ENCODE peak calls at places on chromosome 22, in seven cellular contexts. F is colonic mucosa, J is thoracic aorta, P is GM12865, G is psoas muscle, S is transverse colon, N is tibial nerve. K is an unnamed sample.

GRCh38 chr22:20464096-20464614 is 26.5 kb upstream of the SCARF2 start:
- DNase-seq in N (no peak), P (peak), F (no peak), S (no peak), G (no peak), J (no peak), K (no peak)

GRCh38 chr22:21632237-21632895 is at the start of gene CCDC116:
- DNase-seq in N (no peak), F (no peak), S (peak), P (peak), J (no peak), G (no peak), K (no peak)

GRCh38 chr22:30245985-30246901 is at the start of gene LIF:
- DNase-seq in P (peak), S (peak), J (no peak), G (no peak), N (no peak), F (peak), K (no peak)

GRCh38 chr22:49480896-49481650 is 346.6 kb downstream of the BRD1 start:
- DNase-seq in J (no peak), N (no peak), S (no peak), F (no peak), G (no peak), P (no peak), K (no peak)

GRCh38 chr22:20551805-20552449 is 44.5 kb downstream of the MED15 start:
- DNase-seq in F (no peak), N (no peak), G (peak), S (no peak), P (no peak), J (no peak), K (no peak)

GRCh38 chr22:22520020-22520656 is at the start of gene ZNF280A:
- DNase-seq in J (no peak), N (peak), P (no peak), F (no peak), G (no peak), S (no peak), K (no peak)

GRCh38 chr22:43241138-43241597 is 54.2 kb upstream of the TTLL12 start:
- DNase-seq in J (no peak), F (no peak), N (no peak), P (no peak), G (no peak), S (no peak), K (no peak)

GRCh38 chr22:29096736-29097669 is 24.2 kb downstream of the KREMEN1 start:
- DNase-seq in J (no peak), S (no peak), P (no peak), N (no peak), F (peak), G (no peak), K (no peak)

GRCh38 chr22:26648011-26648497 is 9.3 kb upstream of the MIAT start:
- DNase-seq in N (no peak), P (peak), F (no peak), S (peak), G (no peak), J (no peak), K (no peak)

GRCh38 chr22:19713650-19714319 is 518 bp upstream of the SEPTIN5 start:
- DNase-seq in P (no peak), N (no peak), F (no peak), G (peak), S (no peak), J (no peak), K (no peak)

GRCh38 chr22:35020517-35020916 is 45.4 kb upstream of the ISX start:
- DNase-seq in F (no peak), N (no peak), J (no peak), S (no peak), P (no peak), G (no peak), K (no peak)

GRCh38 chr22:26890870-26891269 is 233.5 kb downstream of the MIAT start:
- DNase-seq in F (no peak), N (no peak), P (no peak), J (no peak), G (no peak), S (no peak), K (no peak)

GRCh38 chr22:39183991-39184585 is 31.6 kb upstream of the CBX7 start:
- DNase-seq in J (no peak), F (no peak), S (no peak), G (no peak), P (no peak), N (no peak), K (no peak)

GRCh38 chr22:19902245-19902699 is 39.3 kb upstream of the COMT start:
- DNase-seq in G (no peak), F (no peak), J (no peak), N (no peak), P (no peak), S (no peak), K (no peak)

GRCh38 chr22:39646614-39647210 is 76.2 kb downstream of the CACNA1I start:
- DNase-seq in S (no peak), P (no peak), N (no peak), F (no peak), G (no peak), J (no peak), K (no peak)

GRCh38 chr22:28151241-28151640 is 232.2 kb upstream of the PITPNB start:
- DNase-seq in P (no peak), F (no peak), N (no peak), J (no peak), S (peak), G (no peak), K (no peak)

GRCh38 chr22:29187831-29188230 is 17.9 kb upstream of the EMID1 start:
- DNase-seq in G (no peak), J (no peak), N (no peak), S (no peak), F (no peak), P (no peak), K (no peak)

GRCh38 chr22:30636226-30637077 is 871 bp downstream of the SLC35E4 start:
- DNase-seq in J (no peak), P (peak), N (no peak), G (peak), F (peak), S (peak), K (no peak)

GRCh38 chr22:22787805-22788459 is 99.7 kb upstream of the IGLL5 start:
- DNase-seq in G (peak), P (peak), J (no peak), F (peak), N (peak), S (peak), K (peak)

GRCh38 chr22:36201630-36202312 is at the start of gene APOL4:
- DNase-seq in F (peak), G (peak), N (peak), J (peak), S (peak), P (no peak), K (no peak)

GRCh38 chr22:11605468-11605981 is 3922.5 kb upstream of the OR11H1 start:
- DNase-seq in F (no peak), G (no peak), S (no peak), J (no peak), P (no peak), N (no peak), K (no peak)

DNA sequence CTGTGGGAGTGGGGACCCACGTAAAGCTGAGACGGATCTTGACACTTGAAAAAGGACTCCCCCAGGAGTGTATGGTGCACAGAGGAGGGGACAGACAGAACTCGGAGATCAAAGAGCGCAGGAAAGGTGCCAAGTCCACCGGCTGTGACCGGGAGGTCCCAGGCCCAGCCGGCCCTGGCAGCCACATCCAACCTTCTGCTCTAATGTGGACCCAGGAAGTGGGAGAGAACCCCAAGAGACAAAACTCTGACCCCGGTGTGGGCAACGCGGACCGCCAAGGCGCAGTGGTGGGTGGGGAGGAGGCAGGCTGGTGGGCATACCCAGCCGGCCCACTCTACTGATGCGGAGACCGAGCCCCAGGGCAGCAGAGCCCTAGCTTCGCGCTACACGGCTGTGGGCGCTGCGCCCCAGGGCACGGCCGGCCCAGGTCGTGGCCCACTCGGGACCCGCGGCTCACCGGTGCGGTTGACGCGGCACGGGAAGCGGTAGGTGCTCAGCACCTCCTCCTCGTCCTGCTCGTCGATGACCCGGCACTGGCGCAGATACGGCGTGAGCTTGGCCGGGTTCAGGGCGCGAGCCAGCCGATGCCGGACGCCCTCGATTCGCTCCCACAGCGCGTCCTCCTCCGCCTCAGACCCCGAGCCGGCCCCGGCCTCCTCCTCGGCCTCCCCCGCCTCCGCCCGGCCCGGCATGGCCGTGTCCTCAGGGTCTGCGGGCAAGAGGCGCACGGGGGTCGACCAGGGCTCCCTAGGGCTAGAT is 527 bp downstream of the CARD10 start:
- DNase-seq in P (no peak), S (no peak), J (no peak), N (no peak), F (peak), G (no peak), K (no peak)
- H3K4me3 ChIP-seq in P (no peak), S (peak), J (peak), N (peak), F (peak), G (peak), K (no peak)

DNA sequence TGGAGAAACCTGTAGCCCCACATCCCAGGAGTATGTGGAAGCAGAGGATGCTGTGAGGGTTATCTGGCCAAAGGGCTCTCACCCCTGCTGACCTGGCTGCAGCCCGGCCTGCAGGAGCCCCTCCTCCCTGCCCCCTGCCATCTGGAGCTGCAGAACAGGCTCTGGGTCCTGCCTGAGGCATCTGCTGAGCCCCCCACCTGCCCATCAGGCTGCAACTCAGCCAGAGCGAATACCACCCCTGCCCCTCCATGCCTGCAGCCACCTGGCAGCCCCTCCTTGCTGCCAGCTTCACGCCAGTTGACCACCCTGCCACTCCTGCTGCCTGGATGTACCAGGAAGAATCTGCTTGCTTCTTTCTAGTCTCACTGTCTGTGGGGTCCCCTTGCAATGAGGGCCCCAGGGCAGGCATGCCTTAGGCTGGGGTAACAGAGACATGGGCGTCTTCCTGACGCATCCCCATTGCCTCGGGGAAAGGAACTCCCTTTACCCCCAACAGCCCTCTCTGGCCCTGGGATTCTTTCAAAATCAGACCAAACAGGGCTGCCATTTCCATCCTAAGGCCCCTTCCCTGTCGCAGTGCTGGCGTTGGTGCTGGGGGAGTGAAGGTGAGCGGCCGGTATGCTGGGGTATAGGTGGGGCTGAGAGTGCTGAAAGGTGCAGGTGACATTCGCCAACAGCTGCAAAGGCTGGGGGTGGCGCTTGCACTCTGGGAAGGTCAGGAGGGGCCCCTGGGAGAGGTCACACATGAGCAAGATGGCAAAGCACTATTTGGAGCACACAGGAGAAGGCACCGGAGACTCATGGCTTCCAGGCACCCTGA is 1334.6 kb downstream of the TBC1D22A start:
- DNase-seq in J (no peak), F (no peak), N (no peak), P (peak), S (no peak), G (no peak), K (no peak)
- H3K4me3 ChIP-seq in J (no peak), F (no peak), N (no peak), P (no peak), S (no peak), G (no peak), K (no peak)

GRCh38 chr22:45154383-45154782 is 9.3 kb upstream of the NUP50 start:
- DNase-seq in F (no peak), G (no peak), S (no peak), N (no peak), P (no peak), J (no peak), K (no peak)
- H3K4me3 ChIP-seq in F (no peak), G (no peak), S (no peak), N (no peak), P (no peak), J (no peak), K (no peak)

DNA sequence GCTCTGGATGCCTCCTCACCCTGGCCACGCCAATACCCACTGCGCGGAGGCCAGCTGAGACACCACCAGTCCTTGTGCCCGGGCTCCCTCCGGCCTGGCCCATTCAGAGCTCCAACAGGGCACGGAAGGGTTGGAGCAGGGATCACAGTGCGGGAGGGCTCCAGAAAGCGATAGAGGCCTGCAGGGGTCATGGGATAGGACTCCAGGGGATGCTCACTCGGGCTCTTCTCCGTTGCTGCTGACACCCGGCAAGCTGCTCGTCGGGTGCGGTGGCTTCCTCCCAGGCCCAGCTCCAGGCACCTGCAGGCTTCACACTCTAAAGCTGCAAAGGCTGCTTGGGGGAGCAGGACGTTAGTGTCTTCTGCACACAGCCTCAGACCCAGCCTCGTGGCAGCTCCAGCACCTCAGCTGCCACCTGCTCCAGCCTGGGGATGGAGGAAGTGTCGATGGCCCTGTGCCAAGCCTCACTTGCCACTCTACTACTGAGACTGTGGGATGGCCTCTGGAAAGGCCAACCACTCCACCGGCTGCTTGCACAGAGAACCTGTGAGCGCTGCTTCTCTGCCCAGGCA is 10.6 kb downstream of the WNT7B start:
- DNase-seq in S (no peak), P (no peak), J (no peak), N (no peak), F (no peak), G (no peak), K (no peak)
- H3K4me3 ChIP-seq in S (no peak), P (no peak), J (no peak), N (no peak), F (no peak), G (no peak), K (no peak)

DNA sequence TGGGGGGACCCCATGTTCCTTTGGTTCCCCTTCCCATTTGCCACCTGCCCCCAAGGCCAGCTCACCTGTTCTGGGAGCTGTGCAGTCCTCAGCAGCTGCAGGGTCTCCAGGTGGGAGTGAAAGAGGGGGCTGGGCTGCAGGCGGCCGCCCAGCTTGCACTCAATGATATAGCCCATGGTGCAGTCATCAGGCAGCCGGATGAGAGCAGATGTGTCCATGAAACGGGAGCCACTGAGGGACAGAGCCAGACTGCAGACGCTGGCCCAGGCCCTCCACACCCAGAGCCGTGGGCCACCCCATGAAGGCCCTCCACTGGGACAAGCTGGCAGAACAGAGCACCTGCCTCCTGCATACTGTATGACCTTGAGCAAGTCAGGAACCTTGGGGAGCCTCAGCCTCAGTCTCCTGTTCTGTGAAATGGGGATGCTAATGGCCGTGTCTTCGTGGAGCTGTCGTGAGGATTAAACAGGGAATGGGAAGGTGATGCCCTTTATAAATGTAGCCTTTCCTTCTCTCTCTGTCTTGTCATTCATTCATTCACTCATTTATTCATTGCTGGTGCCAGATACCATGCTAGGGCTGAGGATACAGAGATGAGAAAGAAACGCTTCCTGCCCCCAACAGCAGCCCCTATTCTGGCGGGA is 11.6 kb downstream of the MFNG start:
- DNase-seq in F (no peak), P (no peak), J (no peak), S (no peak), N (no peak), G (no peak), K (no peak)
- H3K4me3 ChIP-seq in F (no peak), P (no peak), J (no peak), S (no peak), N (no peak), G (no peak), K (no peak)